ENCODE peak calls at places on chromosomes 7 and 10, in four cellular contexts. R is endothelial cell of umbilical vein, V is A549, S is hepatocyte. F is an unnamed sample.

GRCh38 chr10:18528292-18528691 is 123.1 kb downstream of the NSUN6 start:
- DNase-seq in R (no peak), V (no peak), S (no peak), F (no peak)

GRCh38 chr10:106609867-106610266 is 554.6 kb downstream of the SORCS1 start:
- DNase-seq in R (no peak), V (peak), S (no peak), F (peak)

GRCh38 chr7:73995821-73996511 is 32.0 kb upstream of the ELN start:
- DNase-seq in R (no peak), V (no peak), S (no peak), F (no peak)

GRCh38 chr7:90231304-90231703 is 13.7 kb upstream of the CFAP69 start:
- DNase-seq in R (no peak), V (no peak), S (no peak), F (no peak)

GRCh38 chr10:63935705-63936104 is 414.5 kb downstream of the REEP3 start:
- DNase-seq in R (no peak), V (peak), S (no peak), F (peak)

GRCh38 chr7:33351709-33352108 is 222.3 kb downstream of the BBS9 start:
- DNase-seq in R (no peak), V (no peak), S (no peak), F (no peak)

GRCh38 chr7:75054744-75055527 is 18.7 kb downstream of the RCC1L start:
- DNase-seq in R (peak), V (no peak), S (no peak), F (no peak)

GRCh38 chr7:31114593-31115343 is 62.7 kb downstream of the ADCYAP1R1 start:
- DNase-seq in R (peak), V (peak), S (peak), F (peak)

GRCh38 chr10:12667006-12667405 is 317.7 kb downstream of the CAMK1D start:
- DNase-seq in R (no peak), V (no peak), S (no peak), F (no peak)

GRCh38 chr7:153381275-153382119 is 621.9 kb downstream of the ACTR3B start:
- DNase-seq in R (no peak), V (peak), S (peak), F (peak)

GRCh38 chr10:121722665-121723064 is 124.4 kb upstream of the FGFR2 start:
- DNase-seq in R (no peak), V (no peak), S (no peak), F (no peak)

GRCh38 chr7:12389089-12389700 is 14.5 kb downstream of the VWDE start:
- DNase-seq in R (peak), V (peak), S (peak), F (peak)

GRCh38 chr7:30434140-30434799 is 44.3 kb downstream of the NOD1 start:
- DNase-seq in R (no peak), V (no peak), S (no peak), F (peak)

GRCh38 chr7:16739863-16740622 is 13.5 kb upstream of the TSPAN13 start:
- DNase-seq in R (peak), V (peak), S (peak), F (no peak)

GRCh38 chr10:79001082-79001885 is 67.5 kb upstream of the ZMIZ1 start:
- DNase-seq in R (peak), V (no peak), S (no peak), F (no peak)

GRCh38 chr10:6108631-6109443 is 20.0 kb downstream of the RBM17 start:
- DNase-seq in R (peak), V (peak), S (peak), F (peak)

GRCh38 chr7:144006029-144006428 is 5.9 kb downstream of the OR6B1 start:
- DNase-seq in R (no peak), V (no peak), S (no peak), F (no peak)

GRCh38 chr7:149734514-149735075 is 38.8 kb downstream of the ZNF467 start:
- DNase-seq in R (no peak), V (no peak), S (no peak), F (no peak)

GRCh38 chr7:83439021-83439420 is 209.9 kb downstream of the SEMA3E start:
- DNase-seq in R (no peak), V (no peak), S (no peak), F (no peak)

GRCh38 chr7:36506130-36506794 is 116.6 kb downstream of the ANLN start:
- DNase-seq in R (no peak), V (no peak), S (no peak), F (no peak)

GRCh38 chr10:50431118-50431517 is 179.8 kb upstream of the ASAH2 start:
- DNase-seq in R (peak), V (no peak), S (no peak), F (no peak)

GRCh38 chr7:70646551-70647248 is 485.2 kb upstream of the GALNT17 start:
- DNase-seq in R (no peak), V (no peak), S (no peak), F (no peak)

GRCh38 chr7:70474639-70475234 is 657.2 kb upstream of the GALNT17 start:
- DNase-seq in R (no peak), V (no peak), S (no peak), F (no peak)

GRCh38 chr10:18423058-18423637 is 228.2 kb downstream of the NSUN6 start:
- DNase-seq in R (no peak), V (no peak), S (no peak), F (no peak)

GRCh38 chr7:111138196-111138569 is 47.3 kb downstream of the LRRN3 start:
- DNase-seq in R (peak), V (no peak), S (no peak), F (no peak)

GRCh38 chr7:51318886-51319579 is 2.4 kb upstream of the COBL start:
- DNase-seq in R (no peak), V (no peak), S (peak), F (no peak)

GRCh38 chr7:82358923-82359322 is 84.7 kb downstream of the CACNA2D1 start:
- DNase-seq in R (no peak), V (no peak), S (no peak), F (no peak)

GRCh38 chr7:112556633-112557032 is 75.8 kb downstream of the LSMEM1 start:
- DNase-seq in R (no peak), V (no peak), S (no peak), F (peak)

GRCh38 chr7:53947670-53948226 is 594.4 kb upstream of the VSTM2A start:
- DNase-seq in R (no peak), V (no peak), S (no peak), F (no peak)

GRCh38 chr10:23171232-23171876 is 20.8 kb upstream of the PTF1A start:
- DNase-seq in R (peak), V (no peak), S (peak), F (no peak)

GRCh38 chr7:91164531-91164930 is 99.7 kb upstream of the FZD1 start:
- DNase-seq in R (no peak), V (no peak), S (no peak), F (no peak)

GRCh38 chr7:47970750-47971149 is 8.7 kb downstream of the HUS1 start:
- DNase-seq in R (peak), V (no peak), S (no peak), F (no peak)

GRCh38 chr10:10460452-10460851 is 557.2 kb upstream of the CELF2 start:
- DNase-seq in R (no peak), V (no peak), S (no peak), F (no peak)

GRCh38 chr10:88944813-88945212 is 7.8 kb downstream of the ACTA2 start:
- DNase-seq in R (no peak), V (no peak), S (no peak), F (no peak)

GRCh38 chr7:92720604-92721350 is 115.6 kb downstream of the CDK6 start:
- DNase-seq in R (no peak), V (peak), S (no peak), F (no peak)

GRCh38 chr7:131909151-131909768 is 352.8 kb upstream of the PODXL start:
- DNase-seq in R (no peak), V (no peak), S (peak), F (no peak)

GRCh38 chr7:96388620-96389383 is 66.9 kb upstream of the SLC25A13 start:
- DNase-seq in R (peak), V (peak), S (peak), F (no peak)
- H3K4me2 ChIP-seq in R (peak), V (no peak), S (no peak), F (no peak)

DNA sequence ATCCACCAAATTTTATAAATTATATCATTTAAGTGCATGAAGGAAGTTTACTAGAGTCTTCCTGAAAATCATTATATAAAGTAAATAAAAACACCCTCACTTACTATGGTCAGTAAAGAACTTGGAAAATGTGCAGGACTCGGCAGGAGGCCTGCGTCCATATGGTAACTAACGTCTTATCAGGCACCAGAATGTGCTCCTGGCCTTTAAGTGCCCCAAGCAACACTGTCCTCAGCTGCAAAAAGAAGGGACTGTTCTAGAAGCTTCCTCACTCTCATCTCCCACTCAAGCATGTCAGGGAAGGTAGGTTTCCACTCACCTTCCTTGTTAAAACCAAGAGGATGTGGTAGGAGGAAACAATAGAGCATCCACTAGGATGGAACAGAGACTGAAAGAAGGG is 11.3 kb downstream of the SFMBT2 start:
- DNase-seq in R (no peak), V (no peak), S (no peak), F (no peak)
- H3K4me3 ChIP-seq in R (no peak), V (no peak), S (no peak), F (no peak)

DNA sequence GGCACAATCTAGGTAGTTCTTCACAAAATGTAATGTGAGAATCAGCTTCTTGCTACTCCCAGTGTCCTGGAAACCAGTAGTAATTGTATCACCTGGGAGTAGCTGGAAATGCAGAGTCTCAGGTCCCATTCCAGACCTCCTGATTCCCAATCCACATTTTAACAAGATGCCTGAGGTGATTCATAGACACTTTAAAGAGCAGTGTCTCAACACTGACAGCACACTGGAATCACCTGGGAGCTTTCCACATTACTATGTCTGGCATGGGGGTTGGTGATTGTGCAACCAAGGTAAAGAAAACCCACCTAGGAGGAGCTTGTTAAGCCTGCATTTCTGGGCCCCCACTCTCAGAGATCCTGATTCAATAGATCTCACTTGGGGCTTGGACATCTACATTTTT is 11.1 kb downstream of the DPY19L1 start:
- DNase-seq in R (no peak), V (peak), S (no peak), F (no peak)
- H3K27ac ChIP-seq in R (no peak), V (peak), S (no peak), F (no peak)

GRCh38 chr7:55074008-55074499 is 55.2 kb downstream of the EGFR start:
- DNase-seq in R (peak), V (peak), S (peak), F (peak)
- H3K4me2 ChIP-seq in R (peak), V (peak), S (peak), F (peak)

DNA sequence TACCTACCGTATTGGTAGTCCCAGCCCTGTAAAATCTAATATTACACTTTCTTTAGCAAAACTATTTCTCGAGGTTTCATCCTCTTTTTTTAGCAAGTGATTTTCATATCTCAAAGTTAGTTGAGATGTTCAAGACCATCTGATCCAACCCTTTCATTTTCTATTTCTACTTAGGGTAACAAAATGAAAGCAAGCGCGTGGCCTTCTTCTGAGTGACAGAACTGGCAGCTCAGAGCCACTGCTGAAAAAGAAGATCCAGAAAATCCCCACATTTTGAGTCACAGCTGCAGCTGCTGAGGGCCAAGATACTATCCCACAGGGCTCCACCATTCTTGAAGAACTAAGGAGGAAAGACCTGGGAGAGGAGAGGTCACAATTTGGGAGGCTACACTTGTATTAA is 24.8 kb upstream of the ZNF800 start:
- DNase-seq in R (no peak), V (no peak), S (no peak), F (no peak)
- H3K4me3 ChIP-seq in R (no peak), V (no peak), S (no peak), F (no peak)

GRCh38 chr10:124112891-124113580 is 19.6 kb upstream of the CHST15 start:
- DNase-seq in R (no peak), V (no peak), S (no peak), F (no peak)

GRCh38 chr10:124117879-124118278 is 24.5 kb upstream of the CHST15 start:
- DNase-seq in R (no peak), V (no peak), S (no peak), F (no peak)

GRCh38 chr10:124117511-124117785 is 24.1 kb upstream of the CHST15 start:
- DNase-seq in R (no peak), V (no peak), S (no peak), F (no peak)

GRCh38 chr10:124116771-124117510 is 23.5 kb upstream of the CHST15 start:
- DNase-seq in R (no peak), V (no peak), S (no peak), F (no peak)

GRCh38 chr10:124114696-124115095 is 21.3 kb upstream of the CHST15 start:
- DNase-seq in R (no peak), V (no peak), S (no peak), F (no peak)
- H3K27ac ChIP-seq in R (no peak), V (no peak), S (no peak), F (no peak)

GRCh38 chr10:112723876-112724275 is 226.2 kb upstream of the TCF7L2 start:
- DNase-seq in R (no peak), V (no peak), S (no peak), F (no peak)

GRCh38 chr10:112722758-112723157 is 227.3 kb upstream of the TCF7L2 start:
- DNase-seq in R (no peak), V (no peak), S (no peak), F (no peak)

GRCh38 chr10:112716924-112717348 is 233.1 kb upstream of the TCF7L2 start:
- DNase-seq in R (peak), V (peak), S (peak), F (no peak)

GRCh38 chr10:112721080-112721698 is 228.9 kb upstream of the TCF7L2 start:
- DNase-seq in R (peak), V (peak), S (peak), F (peak)

DNA sequence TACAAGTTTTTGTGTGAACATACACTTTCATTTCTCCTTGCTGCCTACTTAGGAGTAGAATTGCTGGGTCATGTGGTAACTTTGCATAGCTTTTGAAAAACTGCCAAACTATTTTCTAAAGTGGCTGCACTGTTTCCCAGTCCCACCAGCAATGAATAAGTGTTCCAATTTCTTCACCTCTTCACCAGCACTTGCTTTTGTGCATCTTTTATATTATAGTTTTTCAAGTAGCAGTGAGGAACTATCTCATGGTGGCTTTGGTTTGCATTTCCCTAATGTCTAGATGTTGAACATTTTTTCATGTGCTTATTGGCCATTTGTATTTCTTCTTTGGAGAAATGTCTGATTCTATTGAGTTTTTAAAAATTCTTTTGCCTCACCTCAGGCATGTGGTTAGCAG is 229.9 kb upstream of the TCF7L2 start:
- DNase-seq in R (no peak), V (no peak), S (no peak), F (no peak)
- H3K4me2 ChIP-seq in R (no peak), V (no peak), S (no peak), F (no peak)

GRCh38 chr10:70441161-70441876 is at the start of gene NODAL:
- DNase-seq in R (no peak), V (no peak), S (no peak), F (no peak)
- H3K4me3 ChIP-seq in R (no peak), V (no peak), S (no peak), F (no peak)

DNA sequence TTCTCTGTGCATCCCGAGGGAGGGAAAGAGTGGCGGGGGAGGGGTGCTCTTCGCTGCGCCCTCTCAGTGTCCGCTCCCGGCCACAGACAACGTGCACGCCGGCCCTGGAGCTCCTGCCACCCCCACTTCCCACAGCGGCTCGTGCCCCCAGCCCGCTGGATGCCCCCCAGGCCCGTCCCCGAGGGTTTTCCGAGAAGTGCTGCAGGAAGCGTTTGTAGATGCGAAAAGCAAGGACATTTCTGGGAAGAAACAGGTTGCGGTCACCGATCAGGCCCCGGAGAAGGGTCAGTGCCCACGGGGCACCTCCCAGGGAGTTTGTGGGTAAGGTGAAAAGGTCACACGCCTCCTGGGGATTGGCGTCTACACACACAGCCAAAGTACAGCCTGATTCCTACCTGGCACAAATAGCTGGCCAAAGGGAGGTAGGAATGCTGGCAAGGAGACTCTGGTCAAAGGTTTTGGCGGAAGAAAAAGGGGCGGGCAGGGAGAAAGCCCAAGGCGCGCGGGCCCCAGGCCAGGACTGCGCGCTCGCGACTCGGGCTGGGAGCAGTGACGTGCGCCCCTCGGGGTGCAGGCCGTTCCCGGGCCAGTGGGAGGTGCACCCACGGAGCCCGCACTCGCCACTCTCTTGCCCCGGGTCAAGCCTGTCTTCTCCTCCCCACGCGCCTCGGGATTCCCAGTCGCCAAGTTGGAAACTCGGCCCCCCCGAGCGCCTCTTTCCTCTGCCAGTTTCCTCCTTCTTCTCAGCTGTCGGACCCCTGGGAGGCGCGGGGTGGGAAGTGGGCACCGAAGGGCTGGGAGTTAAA is 1.5 kb upstream of the NRP1 start:
- DNase-seq in R (peak), V (peak), S (peak), F (no peak)
- H3K27ac ChIP-seq in R (peak), V (peak), S (peak), F (no peak)